ENCODE peak calls at places on chromosomes 6 and 20, in four cellular contexts. G, W, Z and L are unnamed samples. For H3K4me1, the result is how much of the 10 kb centered on the place peaks cover.

GRCh38 chr6:686528-686927 is 6.4 kb downstream of the EXOC2 start:
- DNase-seq in G (no peak), W (no peak), Z (peak), L (no peak)

GRCh38 chr6:149302723-149303122 is 14.8 kb upstream of the TAB2 start:
- DNase-seq in W (no peak), Z (no peak), G (no peak), L (no peak)

GRCh38 chr6:11350294-11350693 is 117.8 kb upstream of the NEDD9 start:
- DNase-seq in W (no peak), Z (no peak), G (no peak), L (no peak)

GRCh38 chr20:64121586-64121985 is 14.2 kb upstream of the NPBWR2 start:
- DNase-seq in G (no peak), W (no peak), Z (no peak), L (no peak)

GRCh38 chr6:13668291-13668928 is 43.2 kb downstream of the RANBP9 start:
- DNase-seq in W (peak), Z (no peak), G (peak), L (peak)

GRCh38 chr6:112501705-112502104 is 154.6 kb downstream of the RFPL4B start:
- DNase-seq in W (no peak), Z (peak), G (no peak), L (no peak)

GRCh38 chr6:132598473-132598872 is 8.9 kb upstream of the TAAR5 start:
- DNase-seq in G (no peak), W (peak), Z (no peak), L (no peak)

GRCh38 chr6:67683960-67684359 is 951.1 kb upstream of the ADGRB3 start:
- DNase-seq in G (no peak), Z (no peak), W (no peak), L (no peak)

GRCh38 chr6:16681260-16681873 is 79.9 kb downstream of the ATXN1 start:
- DNase-seq in Z (peak), W (peak), G (no peak), L (no peak)

GRCh38 chr20:51696304-51697118 is 71.7 kb downstream of the ATP9A start:
- DNase-seq in W (no peak), G (no peak), Z (peak), L (no peak)

GRCh38 chr6:18183736-18184135 is 28.5 kb downstream of the KDM1B start:
- DNase-seq in W (no peak), G (no peak), Z (no peak), L (no peak)

GRCh38 chr6:21594427-21595264 is 1.1 kb downstream of the SOX4 start:
- DNase-seq in W (peak), G (peak), Z (peak), L (peak)

GRCh38 chr6:154928325-154928922 is 66.7 kb upstream of the TIAM2 start:
- DNase-seq in Z (peak), G (peak), W (peak), L (peak)

GRCh38 chr6:116974526-116974925 is 97.5 kb downstream of the RFX6 start:
- DNase-seq in G (no peak), Z (no peak), W (no peak), L (no peak)

GRCh38 chr20:44170796-44171410 is 16.1 kb downstream of the JPH2 start:
- DNase-seq in W (no peak), G (no peak), Z (no peak), L (no peak)
- H3K4me1 ChIP-seq in W (under half), G (under half), Z (half or more), L (under half)

GRCh38 chr20:57470666-57471495 is 54.1 kb downstream of the CTCFL start:
- DNase-seq in Z (no peak), G (no peak), W (no peak), L (no peak)
- H3K4me1 ChIP-seq in Z (under half), G (under half), W (under half), L (under half)

DNA sequence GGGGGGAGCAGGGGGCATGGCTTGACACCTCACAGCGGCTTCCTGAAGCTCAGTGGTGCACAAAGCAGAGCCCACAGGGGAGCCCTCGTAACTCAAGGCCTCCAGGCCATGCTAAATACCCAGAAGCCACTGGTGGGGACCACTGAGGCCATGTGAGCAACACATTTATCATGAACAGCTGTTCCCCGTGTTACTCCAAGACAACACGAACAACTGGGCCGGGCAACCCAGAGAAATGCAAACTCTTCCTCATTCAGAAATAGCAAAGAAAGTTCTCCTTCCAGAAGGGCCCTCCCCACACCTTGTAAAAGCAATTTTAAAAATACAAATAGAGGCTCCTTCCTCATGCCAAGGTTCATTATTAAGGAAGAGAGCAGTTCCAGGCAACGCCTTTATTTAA is 36.3 kb upstream of the SLCO4A1 start:
- DNase-seq in Z (no peak), W (no peak), G (no peak), L (no peak)
- H3K4me1 ChIP-seq in Z (under half), W (under half), G (under half), L (under half)

GRCh38 chr6:107667790-107668189 is 156.3 kb downstream of the SCML4 start:
- DNase-seq in G (no peak), Z (no peak), W (no peak), L (no peak)
- H3K4me1 ChIP-seq in G (under half), Z (under half), W (under half), L (under half)

DNA sequence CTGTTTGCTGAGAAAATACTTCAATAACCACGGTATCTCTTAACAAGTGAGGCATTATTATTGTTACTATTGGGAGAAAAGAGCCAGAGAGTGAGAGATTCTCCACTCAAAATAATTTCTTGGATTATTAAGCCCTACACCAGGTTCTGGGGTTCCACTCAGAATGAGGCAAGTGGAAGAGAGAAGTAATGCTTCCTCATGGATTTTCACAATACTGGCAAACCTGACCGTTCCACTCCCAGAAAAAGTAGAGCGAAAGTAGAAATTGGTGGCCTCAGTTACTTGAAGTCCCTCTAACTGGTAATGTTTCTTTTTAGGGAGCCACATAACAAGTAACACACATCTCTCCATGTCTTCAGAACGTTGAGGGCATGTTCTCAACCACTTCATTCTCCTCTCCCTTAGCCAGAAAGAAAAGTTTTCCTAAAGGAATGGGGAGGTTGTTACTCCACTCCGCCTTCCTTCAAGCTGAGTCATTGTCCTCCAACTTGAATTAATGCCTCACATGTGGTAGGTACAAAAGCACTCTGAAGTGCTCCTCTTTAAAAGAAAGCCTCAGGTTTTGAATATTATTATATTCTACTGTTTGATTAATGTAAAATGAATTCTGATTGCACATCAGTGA is 1.9 kb downstream of the BAG2 start:
- DNase-seq in Z (peak), W (peak), G (no peak), L (no peak)
- H3K4me1 ChIP-seq in Z (under half), W (under half), G (under half), L (under half)

DNA sequence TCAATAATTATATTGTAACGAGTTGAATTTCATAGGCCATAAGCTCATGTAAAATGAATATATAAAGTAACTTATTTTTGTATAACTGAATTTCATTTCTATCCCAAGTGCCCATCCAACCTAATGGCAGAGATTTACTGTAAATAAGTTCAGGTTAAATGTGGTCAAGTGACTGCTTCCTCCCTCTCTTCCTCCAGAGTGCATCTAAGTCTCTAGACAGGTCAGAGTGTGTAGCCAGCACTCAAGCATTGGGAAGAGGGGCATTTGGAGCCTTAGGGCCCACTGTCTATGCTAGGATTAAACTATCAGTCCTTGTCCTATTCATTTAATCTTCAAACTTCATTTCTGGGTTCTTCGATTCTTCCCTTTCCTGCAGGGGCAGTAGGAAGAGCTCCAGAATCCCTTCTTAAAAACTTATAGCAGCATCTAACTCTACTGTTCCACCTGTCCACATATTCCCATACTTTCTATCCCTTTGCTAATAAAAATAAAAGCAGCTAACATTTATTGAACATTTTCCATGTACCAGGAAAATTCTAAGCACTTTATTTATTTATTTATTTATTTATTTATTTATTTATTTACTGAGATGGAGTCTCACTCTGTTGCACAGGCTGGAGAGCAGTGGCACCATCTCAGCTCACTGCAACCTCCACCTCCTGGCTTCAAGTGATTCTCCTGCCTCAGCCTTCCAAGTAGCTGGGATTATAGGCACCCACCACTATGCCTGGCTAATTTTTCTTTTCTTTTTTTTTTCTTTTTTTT is 36.1 kb upstream of the TOP1 start:
- DNase-seq in Z (no peak), W (no peak), G (no peak), L (no peak)
- H3K4me1 ChIP-seq in Z (under half), W (under half), G (under half), L (under half)

GRCh38 chr6:27228963-27229477 is 18.5 kb upstream of the PRSS16 start:
- DNase-seq in Z (no peak), G (no peak), W (no peak), L (no peak)
- H3K4me1 ChIP-seq in Z (under half), G (under half), W (under half), L (under half)

GRCh38 chr20:5606347-5606746 is 143.9 kb upstream of the SHLD1 start:
- DNase-seq in Z (no peak), W (no peak), G (no peak), L (no peak)
- H3K4me1 ChIP-seq in Z (under half), W (half or more), G (half or more), L (half or more)

GRCh38 chr6:141829566-141829965 is 303.2 kb upstream of the GJE1 start:
- DNase-seq in W (no peak), G (no peak), Z (no peak), L (no peak)
- H3K4me1 ChIP-seq in W (under half), G (under half), Z (under half), L (under half)

DNA sequence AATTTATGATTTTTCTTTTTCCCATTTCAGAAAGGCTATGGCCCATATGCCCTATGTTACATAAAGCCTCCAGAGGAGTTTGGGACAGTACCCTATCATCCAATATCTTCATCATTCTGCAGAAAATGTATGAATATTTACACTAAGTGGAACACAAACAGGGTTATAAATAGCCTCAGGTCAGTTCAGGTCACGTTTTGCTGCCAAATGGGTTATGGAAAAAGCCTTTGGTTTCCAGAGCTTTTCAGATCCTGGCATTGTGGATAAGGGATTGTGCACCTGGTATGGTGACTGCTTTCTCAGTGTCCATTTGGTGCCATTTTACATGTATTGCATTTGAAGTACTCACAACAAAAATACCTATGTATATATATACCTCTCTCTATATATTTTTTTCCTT is 29.4 kb downstream of the UTRN start:
- DNase-seq in G (no peak), Z (no peak), W (no peak), L (no peak)
- H3K4me1 ChIP-seq in G (under half), Z (under half), W (under half), L (under half)